ENCODE peak calls at places on chromosomes 5 and 9, in five cellular contexts. J is WTC11; A is GM13977; V is CD8-positive, alpha-beta T cell; H is astrocyte. K is an unnamed sample.

GRCh38 chr9:125176632-125177031 is 13.0 kb downstream of the PPP6C start:
- DNase-seq in J (no peak), A (no peak), V (no peak), H (no peak), K (no peak)

GRCh38 chr9:87441251-87441650 is 56.4 kb upstream of the DAPK1 start:
- DNase-seq in J (no peak), A (no peak), V (no peak), H (peak), K (no peak)

GRCh38 chr5:68652507-68652906 is 437.0 kb downstream of the PIK3R1 start:
- DNase-seq in J (no peak), A (no peak), V (no peak), H (peak), K (peak)

GRCh38 chr5:143037071-143037470 is 266.9 kb downstream of the ARHGAP26 start:
- DNase-seq in J (no peak), A (no peak), V (no peak), H (no peak), K (no peak)

GRCh38 chr5:111635946-111636315 is 121.1 kb downstream of the NREP start:
- DNase-seq in J (no peak), A (no peak), V (no peak), H (no peak), K (no peak)

GRCh38 chr5:113446358-113446927 is 11.7 kb upstream of the TSSK1B start:
- DNase-seq in J (no peak), A (no peak), V (no peak), H (no peak), K (no peak)

GRCh38 chr9:38271666-38272241 is 120.7 kb upstream of the ALDH1B1 start:
- DNase-seq in J (no peak), A (no peak), V (no peak), H (no peak), K (no peak)

GRCh38 chr5:7869474-7870136 is 657 bp downstream of the MTRR start:
- DNase-seq in J (no peak), A (peak), V (no peak), H (no peak), K (no peak)

GRCh38 chr9:4558599-4558998 is 68.3 kb downstream of the SLC1A1 start:
- DNase-seq in J (no peak), A (no peak), V (no peak), H (no peak), K (no peak)

GRCh38 chr5:36751881-36752280 is 124.7 kb upstream of the NIPBL start:
- DNase-seq in J (peak), A (no peak), V (no peak), H (no peak), K (no peak)

GRCh38 chr9:133428579-133429215 is 6.5 kb downstream of the ADAMTS13 start:
- DNase-seq in J (peak), A (peak), V (no peak), H (no peak), K (no peak)

GRCh38 chr5:124823336-124823849 is 77.0 kb upstream of the ZNF608 start:
- DNase-seq in J (no peak), A (no peak), V (no peak), H (no peak), K (no peak)

GRCh38 chr9:37302277-37302676 is 120.2 kb upstream of the GRHPR start:
- DNase-seq in J (no peak), A (peak), V (no peak), H (no peak), K (no peak)

GRCh38 chr5:117161718-117162386 is 587.2 kb upstream of the SEMA6A start:
- DNase-seq in J (no peak), A (no peak), V (no peak), H (no peak), K (no peak)

GRCh38 chr9:109859447-109859846 is 79.4 kb downstream of the PALM2AKAP2 start:
- DNase-seq in J (no peak), A (no peak), V (no peak), H (no peak), K (no peak)
- TF ChIP-seq CTCF in J (no peak), A (peak), V (no peak), H (peak), K (peak)

GRCh38 chr5:54337523-54337922 is 27.1 kb upstream of the ARL15 start:
- DNase-seq in J (no peak), A (no peak), V (no peak), H (no peak), K (no peak)
- TF ChIP-seq CTCF in J (no peak), A (no peak), V (no peak), H (no peak), K (no peak)

GRCh38 chr5:146049704-146050026 is 55.7 kb downstream of the PLAC8L1 start:
- DNase-seq in J (no peak), A (no peak), V (no peak), H (no peak), K (no peak)
- TF ChIP-seq CTCF in J (no peak), A (no peak), V (no peak), H (no peak), K (no peak)

DNA sequence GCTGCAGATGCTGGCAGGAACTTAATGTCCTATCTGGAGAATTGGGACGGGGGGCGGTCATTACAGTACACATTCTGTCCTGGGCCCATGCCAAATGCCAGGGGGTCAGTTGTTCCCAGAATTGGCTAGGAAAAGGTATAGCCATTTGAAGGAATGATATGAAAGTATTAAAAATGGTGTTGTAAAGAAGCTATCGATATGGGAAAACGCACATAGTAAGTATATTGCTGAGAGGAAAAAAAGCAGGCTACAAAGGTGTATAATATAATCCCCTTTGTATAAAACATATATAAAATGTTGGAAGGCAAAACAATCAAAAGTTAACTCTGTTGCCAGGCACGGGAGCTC is 450 bp upstream of the ARHGEF39 start:
- DNase-seq in J (no peak), A (no peak), V (no peak), H (no peak), K (no peak)
- TF ChIP-seq CTCF in J (no peak), A (no peak), V (no peak), H (no peak), K (no peak)

DNA sequence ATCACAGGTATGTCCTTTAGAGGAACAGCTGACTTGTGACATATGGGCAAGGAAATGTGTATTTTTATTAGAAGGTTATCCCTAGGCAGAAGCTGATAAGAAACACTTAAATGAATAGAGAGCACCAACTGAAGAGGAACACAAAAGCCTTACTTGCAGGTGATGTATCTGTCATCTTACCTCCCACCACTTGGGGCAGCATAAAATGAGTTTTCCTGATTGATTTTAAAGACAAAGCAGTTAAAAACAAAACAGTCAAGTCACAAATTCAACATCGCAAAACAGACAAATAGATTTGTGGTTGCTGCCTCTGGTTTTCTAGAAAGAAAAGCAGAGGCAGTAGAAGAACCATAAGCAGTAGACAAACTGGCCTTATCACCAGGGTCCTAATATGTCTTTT is 302.4 kb upstream of the ZNF462 start:
- DNase-seq in J (no peak), A (no peak), V (no peak), H (no peak), K (no peak)
- TF ChIP-seq CTCF in J (no peak), A (peak), V (no peak), H (peak), K (no peak)

K was measured in kidney epithelial cell.